ENCODE peak calls at places on chromosomes 13 and 19, in five cellular contexts. One of them, this sample, is unnamed.

GRCh38 chr13:40668335-40668734 is 1.9 kb upstream of the FOXO1 start:
- DNase-seq in esophagus squamous epithelium: no peak
- DNase-seq in T follicular helper cell: peak
- DNase-seq in MCF 10A: no peak
- DNase-seq in hepatocyte: peak
- DNase-seq in this sample: peak

GRCh38 chr13:95704510-95704909 is 27.6 kb downstream of the DNAJC3 start:
- DNase-seq in esophagus squamous epithelium: no peak
- DNase-seq in T follicular helper cell: no peak
- DNase-seq in MCF 10A: peak
- DNase-seq in hepatocyte: no peak
- DNase-seq in this sample: no peak

GRCh38 chr13:55038230-55038629 is 2009.6 kb downstream of the OLFM4 start:
- DNase-seq in esophagus squamous epithelium: no peak
- DNase-seq in T follicular helper cell: no peak
- DNase-seq in MCF 10A: no peak
- DNase-seq in hepatocyte: no peak
- DNase-seq in this sample: no peak

GRCh38 chr13:111880185-111880584 is 186.8 kb upstream of the SOX1 start:
- DNase-seq in esophagus squamous epithelium: no peak
- DNase-seq in T follicular helper cell: no peak
- DNase-seq in MCF 10A: no peak
- DNase-seq in hepatocyte: no peak
- DNase-seq in this sample: no peak

GRCh38 chr13:53160211-53160610 is 131.6 kb downstream of the OLFM4 start:
- DNase-seq in esophagus squamous epithelium: no peak
- DNase-seq in T follicular helper cell: no peak
- DNase-seq in MCF 10A: no peak
- DNase-seq in hepatocyte: no peak
- DNase-seq in this sample: no peak

GRCh38 chr19:12052057-12052570 is 647 bp downstream of the ZNF878 start:
- DNase-seq in esophagus squamous epithelium: no peak
- DNase-seq in T follicular helper cell: no peak
- DNase-seq in MCF 10A: no peak
- DNase-seq in hepatocyte: peak
- DNase-seq in this sample: no peak

GRCh38 chr19:17248011-17248776 is 2.5 kb upstream of the NR2F6 start:
- DNase-seq in esophagus squamous epithelium: no peak
- DNase-seq in T follicular helper cell: no peak
- DNase-seq in MCF 10A: no peak
- DNase-seq in hepatocyte: no peak
- DNase-seq in this sample: no peak

GRCh38 chr13:25679154-25679553 is 307.4 kb downstream of the ATP8A2 start:
- DNase-seq in esophagus squamous epithelium: no peak
- DNase-seq in T follicular helper cell: no peak
- DNase-seq in MCF 10A: no peak
- DNase-seq in hepatocyte: no peak
- DNase-seq in this sample: no peak

GRCh38 chr13:25844559-25845434 is 207.0 kb downstream of the SHISA2 start:
- DNase-seq in esophagus squamous epithelium: no peak
- DNase-seq in T follicular helper cell: no peak
- DNase-seq in MCF 10A: peak
- DNase-seq in hepatocyte: no peak
- DNase-seq in this sample: no peak

GRCh38 chr19:38303517-38304351 is at the start of gene C19orf33:
- DNase-seq in esophagus squamous epithelium: no peak
- DNase-seq in T follicular helper cell: no peak
- DNase-seq in MCF 10A: peak
- DNase-seq in hepatocyte: peak
- DNase-seq in this sample: no peak

GRCh38 chr13:102400619-102401125 is 1.2 kb downstream of the FGF14 start:
- DNase-seq in esophagus squamous epithelium: no peak
- DNase-seq in T follicular helper cell: no peak
- DNase-seq in MCF 10A: no peak
- DNase-seq in hepatocyte: no peak
- DNase-seq in this sample: no peak

GRCh38 chr13:106318941-106319411 is 216.5 kb downstream of the EFNB2 start:
- DNase-seq in esophagus squamous epithelium: no peak
- DNase-seq in T follicular helper cell: no peak
- DNase-seq in MCF 10A: peak
- DNase-seq in hepatocyte: peak
- DNase-seq in this sample: no peak

GRCh38 chr19:5148794-5149190 is 179.9 kb downstream of the KDM4B start:
- DNase-seq in esophagus squamous epithelium: no peak
- DNase-seq in T follicular helper cell: no peak
- DNase-seq in MCF 10A: no peak
- DNase-seq in hepatocyte: peak
- DNase-seq in this sample: no peak